ENCODE peak calls at places on chromosomes 5 and 9, in six cellular contexts. T is kidney, B is left lung, E is GM12864, K is cardiac fibroblast, Q is cardiac muscle cell. A is an unnamed sample.

GRCh38 chr5:138737494-138738265 is 15.5 kb upstream of the CTNNA1 start:
- DNase-seq in T (no peak), B (no peak), E (no peak), K (peak; percentile 38), Q (no peak), A (no peak)

GRCh38 chr5:83509535-83509934 is 38.0 kb downstream of the VCAN start:
- DNase-seq in T (no peak), B (peak; percentile 53), E (no peak), K (peak; percentile 73), Q (peak; percentile 86), A (no peak)

GRCh38 chr9:128633057-128633456 is 23.6 kb downstream of the DYNC2I2 start:
- DNase-seq in T (peak; percentile 71), B (no peak), E (no peak), K (no peak), Q (no peak), A (no peak)

GRCh38 chr9:134320195-134320885 is 5.9 kb upstream of the RXRA start:
- DNase-seq in T (peak; percentile 77), B (peak; percentile 29), E (no peak), K (no peak), Q (no peak), A (no peak)

GRCh38 chr9:136665704-136666363 is 3.1 kb downstream of the EGFL7 start:
- DNase-seq in T (no peak), B (no peak), E (no peak), K (no peak), Q (no peak), A (no peak)

GRCh38 chr5:145510324-145510723 is 324.8 kb downstream of the PRELID2 start:
- DNase-seq in T (no peak), B (no peak), E (no peak), K (peak; percentile 59), Q (peak; percentile 76), A (no peak)

GRCh38 chr5:28473531-28474107 is 1435.2 kb upstream of the CDH9 start:
- DNase-seq in T (no peak), B (no peak), E (no peak), K (peak; percentile 10), Q (peak; percentile 20), A (no peak)

GRCh38 chr5:24215114-24215513 is 429.7 kb downstream of the CDH10 start:
- DNase-seq in T (no peak), B (no peak), E (no peak), K (no peak), Q (no peak), A (no peak)

GRCh38 chr9:134053401-134053871 is 14.4 kb downstream of the BRD3 start:
- DNase-seq in T (peak; percentile 73), B (no peak), E (no peak), K (no peak), Q (no peak), A (no peak)

GRCh38 chr5:154857091-154857533 is 1.3 kb upstream of the CNOT8 start:
- DNase-seq in T (no peak), B (no peak), E (no peak), K (no peak), Q (no peak), A (no peak)

GRCh38 chr9:13548556-13548955 is 269.1 kb upstream of the MPDZ start:
- DNase-seq in T (no peak), B (no peak), E (no peak), K (no peak), Q (no peak), A (no peak)

GRCh38 chr9:4139201-4139600 is 160.7 kb downstream of the GLIS3 start:
- DNase-seq in T (no peak), B (no peak), E (no peak), K (peak; percentile 65), Q (no peak), A (no peak)

GRCh38 chr5:40410939-40411635 is 268.6 kb upstream of the PTGER4 start:
- DNase-seq in T (no peak), B (no peak), E (no peak), K (peak; percentile 73), Q (peak; percentile 84), A (no peak)

GRCh38 chr5:15703901-15704300 is 203.9 kb downstream of the FBXL7 start:
- DNase-seq in T (no peak), B (no peak), E (no peak), K (no peak), Q (peak; percentile 39), A (no peak)

GRCh38 chr9:125732562-125732961 is 14.6 kb upstream of the PBX3 start:
- DNase-seq in T (no peak), B (no peak), E (no peak), K (no peak), Q (no peak), A (no peak)

GRCh38 chr9:80932181-80932580 is 757.2 kb downstream of the TLE1 start:
- DNase-seq in T (no peak), B (no peak), E (no peak), K (no peak), Q (no peak), A (no peak)

GRCh38 chr5:147939431-147940114 is 33.2 kb upstream of the C5orf46 start:
- DNase-seq in T (no peak), B (peak; percentile 51), E (no peak), K (no peak), Q (no peak), A (no peak)

GRCh38 chr9:112496074-112496722 is 9.6 kb downstream of the KIAA1958 start:
- DNase-seq in T (no peak), B (no peak), E (no peak), K (no peak), Q (peak; percentile 36), A (no peak)

GRCh38 chr9:90813523-90813922 is 11.9 kb downstream of the SYK start:
- DNase-seq in T (no peak), B (no peak), E (no peak), K (no peak), Q (no peak), A (no peak)

GRCh38 chr9:82466616-82467251 is 478.2 kb downstream of the SPATA31D1 start:
- DNase-seq in T (no peak), B (no peak), E (no peak), K (peak; percentile 62), Q (peak; percentile 21), A (no peak)

DNA sequence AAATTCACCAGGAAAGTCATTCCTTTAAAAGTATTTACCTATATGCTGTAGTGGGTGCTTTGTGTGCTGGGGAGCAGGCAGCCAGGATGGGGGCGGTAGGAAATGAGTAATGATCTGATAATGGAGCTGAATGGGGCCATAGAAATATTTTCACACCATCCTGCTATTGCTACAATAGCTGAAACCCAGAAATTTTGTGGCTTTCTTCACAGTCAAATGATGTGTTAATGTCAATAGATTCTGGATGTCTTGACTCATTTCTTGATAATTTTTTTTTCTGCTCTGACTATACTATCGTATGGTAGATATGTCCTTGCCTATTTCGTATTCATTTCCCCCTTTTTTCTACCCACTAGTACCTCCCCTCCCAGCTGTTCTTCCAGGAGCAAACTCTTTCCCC is 59.5 kb downstream of the RORB start:
- DNase-seq in T (no peak), B (no peak), E (no peak), K (no peak), Q (peak; percentile 30), A (peak; percentile 16)
- H3K4me3 ChIP-seq in T (no peak overlapping the region), B (no peak overlapping the region), E (no peak overlapping the region), K (no peak overlapping the region), Q (no peak overlapping the region), A (no peak overlapping the region)

GRCh38 chr5:126677101-126677500 is 76.4 kb downstream of the PHAX start:
- DNase-seq in T (no peak), B (no peak), E (no peak), K (no peak), Q (no peak), A (no peak)
- TF ChIP-seq CTCF in T (no peak), B (no peak), E (no peak), K (no peak), Q (no peak), A (no peak)

GRCh38 chr5:14440223-14440597 is 141.4 kb upstream of the OTULINL start:
- DNase-seq in T (no peak), B (no peak), E (no peak), K (no peak), Q (no peak), A (no peak)
- H3K4me3 ChIP-seq in T (peak overlapping the region; percentile 65), B (no peak overlapping the region), E (no peak overlapping the region), K (peak overlapping the region; percentile 19), Q (no peak overlapping the region), A (no peak overlapping the region)

GRCh38 chr9:109253637-109254284 is 67.1 kb downstream of the EPB41L4B start:
- DNase-seq in T (no peak), B (no peak), E (no peak), K (peak; percentile 88), Q (peak; percentile 55), A (no peak)
- TF ChIP-seq CTCF in T (no peak), B (no peak), E (no peak), K (peak; percentile 2), Q (no peak), A (no peak)

GRCh38 chr9:73095425-73095824 is 56.2 kb upstream of the ANXA1 start:
- DNase-seq in T (no peak), B (no peak), E (no peak), K (no peak), Q (no peak), A (no peak)

GRCh38 chr9:73091909-73092308 is 59.8 kb upstream of the ANXA1 start:
- DNase-seq in T (no peak), B (no peak), E (no peak), K (no peak), Q (no peak), A (no peak)

GRCh38 chr9:73090214-73090613 is 61.5 kb upstream of the ANXA1 start:
- DNase-seq in T (no peak), B (no peak), E (no peak), K (no peak), Q (no peak), A (no peak)

GRCh38 chr9:73093016-73093739 is 58.5 kb upstream of the ANXA1 start:
- DNase-seq in T (no peak), B (no peak), E (no peak), K (no peak), Q (no peak), A (no peak)

GRCh38 chr9:73093740-73094379 is 57.8 kb upstream of the ANXA1 start:
- DNase-seq in T (no peak), B (no peak), E (no peak), K (peak; percentile 56), Q (peak; percentile 26), A (no peak)
- H3K4me3 ChIP-seq in T (peak overlapping the region; percentile 49), B (no peak overlapping the region), E (no peak overlapping the region), K (no peak overlapping the region), Q (no peak overlapping the region), A (no peak overlapping the region)